ENCODE peak calls at places on chromosomes 6 and 20, in four cellular contexts. A is psoas muscle, F is kidney, D is fibroblast of the aortic adventitia. V is an unnamed sample.

GRCh38 chr6:168479421-168479820 is 38.4 kb downstream of the SMOC2 start:
- DNase-seq in D (no peak), F (no peak), A (no peak), V (no peak)

GRCh38 chr6:100116409-100117194 is 122.6 kb upstream of the MCHR2 start:
- DNase-seq in F (no peak), D (peak), A (no peak), V (peak)

GRCh38 chr20:40249805-40250204 is 439.2 kb downstream of the MAFB start:
- DNase-seq in F (no peak), D (no peak), A (no peak), V (no peak)

GRCh38 chr20:7500362-7500761 is 439.9 kb downstream of the HAO1 start:
- DNase-seq in F (no peak), A (no peak), D (no peak), V (no peak)

GRCh38 chr20:64114356-64114971 is 7.1 kb upstream of the NPBWR2 start:
- DNase-seq in F (peak), D (no peak), A (no peak), V (no peak)

GRCh38 chr6:101146389-101146788 is 247.1 kb upstream of the GRIK2 start:
- DNase-seq in D (peak), A (no peak), F (no peak), V (peak)

GRCh38 chr20:44728835-44729342 is 13.7 kb downstream of the CCN5 start:
- DNase-seq in F (peak), A (peak), D (peak), V (peak)

GRCh38 chr6:146582857-146583256 is 15.9 kb upstream of the ADGB start:
- DNase-seq in A (peak), F (no peak), D (peak), V (peak)

GRCh38 chr20:45892828-45893500 is 1.8 kb downstream of the CTSA start:
- DNase-seq in F (peak), D (no peak), A (no peak), V (no peak)

GRCh38 chr6:148967546-148967945 is 220.7 kb downstream of the UST start:
- DNase-seq in A (no peak), D (no peak), F (no peak), V (no peak)

GRCh38 chr6:53658992-53659391 is 6.6 kb downstream of the KLHL31 start:
- DNase-seq in D (no peak), A (no peak), F (no peak), V (no peak)

GRCh38 chr6:20692023-20692422 is 157.8 kb downstream of the CDKAL1 start:
- DNase-seq in D (no peak), F (no peak), A (no peak), V (no peak)

GRCh38 chr20:6299451-6299850 is 176.6 kb upstream of the FERMT1 start:
- DNase-seq in A (no peak), F (no peak), D (no peak), V (no peak)
- TF ChIP-seq CTCF in A (no peak), F (no peak), D (no peak), V (no peak)

GRCh38 chr20:50513169-50514034 is 3.2 kb downstream of the PTPN1 start:
- DNase-seq in D (peak), F (no peak), A (no peak), V (peak)

GRCh38 chr20:50514750-50515149 is 4.6 kb downstream of the PTPN1 start:
- DNase-seq in F (no peak), D (no peak), A (no peak), V (no peak)

GRCh38 chr20:50512323-50512722 is 2.1 kb downstream of the PTPN1 start:
- DNase-seq in D (no peak), F (no peak), A (no peak), V (no peak)

GRCh38 chr20:50515471-50516106 is 5.4 kb downstream of the PTPN1 start:
- DNase-seq in A (no peak), D (no peak), F (no peak), V (no peak)

GRCh38 chr20:50514035-50514337 is 3.8 kb downstream of the PTPN1 start:
- DNase-seq in D (no peak), F (no peak), A (no peak), V (no peak)
- H3K4me3 ChIP-seq in D (no peak), F (no peak), A (peak), V (peak)

GRCh38 chr6:127539292-127539691 is 20.2 kb upstream of the MTCL3 start:
- DNase-seq in A (no peak), F (no peak), D (peak), V (peak)
- TF ChIP-seq CTCF in A (peak), F (peak), D (peak), V (peak)

DNA sequence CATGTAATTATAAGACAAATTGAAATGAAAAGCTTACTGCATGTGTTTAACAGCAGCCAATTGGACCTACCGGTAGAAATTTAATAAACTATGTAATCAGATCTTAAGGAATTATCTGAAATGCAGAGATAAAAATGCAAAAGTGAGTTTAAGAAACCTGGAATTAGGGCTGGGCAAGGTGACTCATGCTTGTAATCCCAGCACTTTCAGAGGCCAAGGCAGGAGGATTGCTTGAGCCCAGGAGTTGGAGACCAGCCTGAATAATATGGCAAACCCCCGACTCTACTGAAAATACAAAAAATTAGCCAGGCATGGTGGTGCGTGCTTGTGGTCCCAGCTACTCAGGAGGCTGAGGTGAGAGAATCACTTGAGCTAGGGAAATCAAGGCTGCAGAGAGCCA is 74.1 kb downstream of the HFE start:
- DNase-seq in F (no peak), D (no peak), A (no peak), V (no peak)
- H3K4me3 ChIP-seq in F (no peak), D (no peak), A (peak), V (no peak)

GRCh38 chr6:151052021-151052646 is 186.6 kb downstream of the MTHFD1L start:
- DNase-seq in A (no peak), F (no peak), D (no peak), V (no peak)
- TF ChIP-seq CTCF in A (no peak), F (no peak), D (no peak), V (no peak)

GRCh38 chr6:52328303-52328662 is 33.7 kb upstream of the PAQR8 start:
- DNase-seq in A (no peak), F (no peak), D (no peak), V (no peak)

GRCh38 chr6:52324239-52324638 is 37.7 kb upstream of the PAQR8 start:
- DNase-seq in A (no peak), D (no peak), F (no peak), V (no peak)

GRCh38 chr6:52326540-52327364 is 35.2 kb upstream of the PAQR8 start:
- DNase-seq in F (no peak), D (no peak), A (no peak), V (no peak)

GRCh38 chr6:52328721-52329120 is 33.2 kb upstream of the PAQR8 start:
- DNase-seq in A (no peak), F (no peak), D (no peak), V (no peak)

DNA sequence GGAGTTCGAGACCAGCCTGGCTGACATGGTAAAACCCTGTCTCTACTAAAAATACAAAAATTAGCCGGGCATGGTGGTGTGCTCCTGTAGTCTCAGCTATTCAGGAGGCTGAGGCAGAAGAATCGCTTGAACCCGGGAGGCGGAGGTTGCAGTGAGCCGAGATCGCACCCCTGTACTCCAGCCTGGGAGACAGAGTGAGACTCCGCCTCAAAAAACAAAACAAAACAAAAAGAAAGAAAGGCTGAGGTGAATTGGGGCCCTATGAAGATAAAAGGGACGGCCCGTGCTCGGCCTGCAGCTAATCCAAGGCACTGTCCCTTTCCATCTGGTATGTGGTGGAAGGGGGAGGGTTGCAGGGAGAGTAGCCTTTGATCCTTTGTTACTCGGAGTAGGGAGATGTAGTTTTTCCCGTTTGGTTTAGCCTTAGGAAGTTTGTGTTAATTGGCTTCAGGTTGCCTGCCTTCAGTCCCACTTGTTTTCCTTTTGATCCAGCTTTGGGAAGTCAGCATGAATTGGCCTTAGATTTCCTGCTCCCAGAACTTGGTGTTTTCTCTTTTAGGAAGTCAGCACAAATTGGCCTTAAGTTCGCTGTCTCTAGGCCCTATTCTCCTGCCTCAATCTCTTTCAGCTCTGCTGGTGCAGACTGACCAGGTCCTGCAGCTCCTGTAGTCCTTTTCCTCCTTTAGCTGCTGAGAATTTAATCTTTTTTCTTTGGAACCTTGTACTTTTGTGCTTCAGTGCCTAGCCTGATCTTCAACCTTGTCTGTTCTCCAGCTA is 36.1 kb upstream of the PAQR8 start:
- DNase-seq in A (no peak), D (no peak), F (no peak), V (no peak)
- H3K4me3 ChIP-seq in A (no peak), D (no peak), F (no peak), V (no peak)

GRCh38 chr6:131083687-131084086 is 20.6 kb upstream of the EPB41L2 start:
- DNase-seq in A (no peak), F (no peak), D (peak), V (no peak)

GRCh38 chr6:131080084-131080483 is 17.0 kb upstream of the EPB41L2 start:
- DNase-seq in F (no peak), A (no peak), D (no peak), V (no peak)

GRCh38 chr6:131082335-131082734 is 19.3 kb upstream of the EPB41L2 start:
- DNase-seq in F (no peak), A (no peak), D (no peak), V (no peak)

DNA sequence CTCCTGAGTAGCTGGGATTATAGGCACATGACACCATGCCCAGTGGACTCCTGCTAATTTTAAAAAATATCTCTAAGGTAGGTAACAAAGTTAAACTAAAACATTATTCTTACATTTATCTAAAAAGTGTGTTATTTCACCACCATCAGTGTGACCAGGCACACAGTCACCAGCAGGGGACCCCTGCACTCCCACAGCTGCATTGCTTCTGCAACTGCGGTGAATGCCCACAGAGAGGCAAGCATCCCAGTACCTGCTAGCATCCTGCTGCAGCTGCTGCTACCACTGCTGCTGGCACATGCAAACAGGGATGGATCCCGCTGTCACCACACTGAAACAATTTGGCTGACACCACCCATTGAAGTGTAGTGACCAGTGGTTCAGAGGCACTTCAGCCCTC is 21.9 kb upstream of the EPB41L2 start:
- DNase-seq in A (no peak), F (no peak), D (no peak), V (no peak)
- TF ChIP-seq CTCF in A (no peak), F (no peak), D (no peak), V (no peak)

GRCh38 chr6:108585921-108586320 is 25.2 kb downstream of the FOXO3 start:
- DNase-seq in D (no peak), A (no peak), F (no peak), V (no peak)

GRCh38 chr6:108589244-108589730 is 28.6 kb downstream of the FOXO3 start:
- DNase-seq in D (peak), F (peak), A (peak), V (peak)

GRCh38 chr6:108587258-108588059 is 26.7 kb downstream of the FOXO3 start:
- DNase-seq in A (no peak), D (peak), F (no peak), V (peak)

GRCh38 chr6:108591040-108591816 is 30.5 kb downstream of the FOXO3 start:
- DNase-seq in F (no peak), A (no peak), D (no peak), V (peak)

GRCh38 chr6:108588586-108588985 is 27.9 kb downstream of the FOXO3 start:
- DNase-seq in F (no peak), D (peak), A (no peak), V (peak)
- H3K4me3 ChIP-seq in F (peak), D (no peak), A (peak), V (peak)